ENCODE peak calls at places on chromosomes 4 and X, in nine cellular contexts. One of them, this sample, is unnamed.

GRCh38 chrX:136209016-136209738 is 42.0 kb downstream of the MAP7D3 start:
- DNase-seq in K562: peak; percentile 42
- DNase-seq in CD4-positive, CD25-positive, alpha-beta regulatory T cell: peak; percentile 26
- DNase-seq in A549: peak; percentile 60
- DNase-seq in IMR-90: peak; percentile 56
- DNase-seq in mesenchymal stem cell: peak; percentile 62
- DNase-seq in NT2/D1: peak; percentile 22
- DNase-seq in GM23248: peak; percentile 72
- DNase-seq in heart right ventricle: peak; percentile 55
- DNase-seq in this sample: peak; percentile 40

GRCh38 chr4:54940996-54941395 is 184.4 kb downstream of the KDR start:
- DNase-seq in K562: no peak
- DNase-seq in GM23248: no peak
- DNase-seq in NT2/D1: no peak
- DNase-seq in mesenchymal stem cell: no peak
- DNase-seq in CD4-positive, CD25-positive, alpha-beta regulatory T cell: no peak
- DNase-seq in A549: no peak
- DNase-seq in heart right ventricle: no peak
- DNase-seq in IMR-90: no peak
- DNase-seq in this sample: no peak

GRCh38 chr4:180234730-180235129 is 2008.5 kb upstream of the TENM3 start:
- DNase-seq in A549: no peak
- DNase-seq in NT2/D1: no peak
- DNase-seq in IMR-90: no peak
- DNase-seq in K562: no peak
- DNase-seq in heart right ventricle: no peak
- DNase-seq in GM23248: no peak
- DNase-seq in CD4-positive, CD25-positive, alpha-beta regulatory T cell: no peak
- DNase-seq in mesenchymal stem cell: no peak
- DNase-seq in this sample: no peak

GRCh38 chrX:148933881-148934280 is 433.5 kb downstream of the AFF2 start:
- DNase-seq in GM23248: no peak
- DNase-seq in NT2/D1: no peak
- DNase-seq in IMR-90: no peak
- DNase-seq in CD4-positive, CD25-positive, alpha-beta regulatory T cell: no peak
- DNase-seq in heart right ventricle: no peak
- DNase-seq in A549: no peak
- DNase-seq in mesenchymal stem cell: no peak
- DNase-seq in K562: no peak
- DNase-seq in this sample: no peak

GRCh38 chrX:149845385-149845784 is 35.6 kb upstream of the MAGEA8 start:
- DNase-seq in NT2/D1: no peak
- DNase-seq in K562: no peak
- DNase-seq in CD4-positive, CD25-positive, alpha-beta regulatory T cell: no peak
- DNase-seq in GM23248: no peak
- DNase-seq in mesenchymal stem cell: no peak
- DNase-seq in A549: no peak
- DNase-seq in heart right ventricle: no peak
- DNase-seq in IMR-90: no peak
- DNase-seq in this sample: no peak

GRCh38 chr4:87219648-87220093 is 747 bp downstream of the KLHL8 start:
- DNase-seq in NT2/D1: no peak
- DNase-seq in mesenchymal stem cell: peak; percentile 49
- DNase-seq in IMR-90: peak; percentile 33
- DNase-seq in heart right ventricle: peak; percentile 45
- DNase-seq in CD4-positive, CD25-positive, alpha-beta regulatory T cell: no peak
- DNase-seq in GM23248: peak; percentile 76
- DNase-seq in K562: no peak
- DNase-seq in A549: no peak
- DNase-seq in this sample: peak; percentile 14

GRCh38 chr4:97851115-97851514 is 292.2 kb downstream of the STPG2 start:
- DNase-seq in K562: no peak
- DNase-seq in GM23248: no peak
- DNase-seq in NT2/D1: no peak
- DNase-seq in CD4-positive, CD25-positive, alpha-beta regulatory T cell: no peak
- DNase-seq in mesenchymal stem cell: no peak
- DNase-seq in A549: no peak
- DNase-seq in heart right ventricle: no peak
- DNase-seq in IMR-90: no peak
- DNase-seq in this sample: no peak

GRCh38 chr4:81818385-81818784 is 346.7 kb upstream of the RASGEF1B start:
- DNase-seq in NT2/D1: no peak
- DNase-seq in heart right ventricle: no peak
- DNase-seq in GM23248: no peak
- DNase-seq in IMR-90: no peak
- DNase-seq in A549: no peak
- DNase-seq in CD4-positive, CD25-positive, alpha-beta regulatory T cell: no peak
- DNase-seq in mesenchymal stem cell: no peak
- DNase-seq in K562: no peak
- DNase-seq in this sample: no peak

GRCh38 chrX:47202877-47203276 is 9.2 kb downstream of the UBA1 start:
- DNase-seq in NT2/D1: no peak
- DNase-seq in mesenchymal stem cell: no peak
- DNase-seq in IMR-90: no peak
- DNase-seq in CD4-positive, CD25-positive, alpha-beta regulatory T cell: no peak
- DNase-seq in heart right ventricle: no peak
- DNase-seq in A549: no peak
- DNase-seq in GM23248: no peak
- DNase-seq in K562: no peak
- DNase-seq in this sample: no peak

GRCh38 chr4:184732126-184732525 is 1.8 kb downstream of the CENPU start:
- DNase-seq in GM23248: peak; percentile 71
- DNase-seq in mesenchymal stem cell: no peak
- DNase-seq in NT2/D1: no peak
- DNase-seq in IMR-90: peak; percentile 35
- DNase-seq in A549: no peak
- DNase-seq in CD4-positive, CD25-positive, alpha-beta regulatory T cell: no peak
- DNase-seq in K562: no peak
- DNase-seq in heart right ventricle: no peak
- DNase-seq in this sample: no peak

GRCh38 chr4:38106301-38106700 is 146.1 kb downstream of the PTTG2 start:
- DNase-seq in K562: no peak
- DNase-seq in NT2/D1: no peak
- DNase-seq in GM23248: peak; percentile 41
- DNase-seq in CD4-positive, CD25-positive, alpha-beta regulatory T cell: no peak
- DNase-seq in IMR-90: peak; percentile 68
- DNase-seq in heart right ventricle: no peak
- DNase-seq in A549: no peak
- DNase-seq in mesenchymal stem cell: no peak
- DNase-seq in this sample: no peak

GRCh38 chr4:385934-386707 is 48.5 kb downstream of the ZNF141 start:
- DNase-seq in heart right ventricle: no peak
- DNase-seq in K562: no peak
- DNase-seq in NT2/D1: peak; percentile 88
- DNase-seq in IMR-90: no peak
- DNase-seq in CD4-positive, CD25-positive, alpha-beta regulatory T cell: no peak
- DNase-seq in A549: no peak
- DNase-seq in GM23248: no peak
- DNase-seq in mesenchymal stem cell: no peak
- DNase-seq in this sample: no peak

GRCh38 chr4:384311-385010 is 46.8 kb downstream of the ZNF141 start:
- DNase-seq in A549: no peak
- DNase-seq in heart right ventricle: no peak
- DNase-seq in IMR-90: no peak
- DNase-seq in mesenchymal stem cell: no peak
- DNase-seq in GM23248: no peak
- DNase-seq in CD4-positive, CD25-positive, alpha-beta regulatory T cell: no peak
- DNase-seq in NT2/D1: no peak
- DNase-seq in K562: no peak
- DNase-seq in this sample: no peak

DNA sequence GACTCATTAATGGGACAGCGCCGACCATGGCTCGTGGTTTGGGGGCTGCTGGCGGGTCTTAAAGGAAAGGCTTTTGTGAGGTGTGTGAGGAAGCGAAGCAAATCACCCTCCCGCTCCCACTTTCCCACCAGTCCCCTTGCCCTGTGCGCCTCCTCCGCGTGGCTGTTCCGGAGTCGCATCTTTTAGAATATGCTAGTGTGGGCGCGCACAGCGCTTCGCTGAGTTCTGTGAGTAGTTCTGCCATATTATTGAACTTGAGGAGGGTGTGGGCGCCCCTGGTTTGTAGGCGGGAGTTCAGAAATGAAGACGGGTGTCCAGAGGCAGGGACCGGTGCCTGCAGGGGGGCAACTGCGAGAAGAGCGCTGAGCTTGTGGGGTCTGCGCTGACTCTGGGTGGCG is 49.1 kb downstream of the ZNF141 start:
- DNase-seq in CD4-positive, CD25-positive, alpha-beta regulatory T cell: no peak
- DNase-seq in NT2/D1: peak; percentile 6
- DNase-seq in K562: no peak
- DNase-seq in IMR-90: no peak
- DNase-seq in GM23248: no peak
- DNase-seq in mesenchymal stem cell: no peak
- DNase-seq in A549: no peak
- DNase-seq in heart right ventricle: no peak
- DNase-seq in this sample: no peak
- H3K9me3 ChIP-seq in CD4-positive, CD25-positive, alpha-beta regulatory T cell: peaks cover 46% of the 10 kb centered on the region
- H3K9me3 ChIP-seq in NT2/D1: peaks cover 63% of the 10 kb centered on the region
- H3K9me3 ChIP-seq in K562: peaks cover 2% of the 10 kb centered on the region
- H3K9me3 ChIP-seq in IMR-90: peaks cover 59% of the 10 kb centered on the region
- H3K9me3 ChIP-seq in GM23248: no peaks in the 10 kb centered on the region
- H3K9me3 ChIP-seq in mesenchymal stem cell: peaks cover 86% of the 10 kb centered on the region
- H3K9me3 ChIP-seq in A549: peaks cover 10% of the 10 kb centered on the region
- H3K9me3 ChIP-seq in heart right ventricle: peaks cover 93% of the 10 kb centered on the region
- H3K9me3 ChIP-seq in this sample: no peaks in the 10 kb centered on the region

GRCh38 chrX:43881410-43882293 is 598 bp downstream of the MAOB start:
- DNase-seq in NT2/D1: no peak
- DNase-seq in K562: no peak
- DNase-seq in CD4-positive, CD25-positive, alpha-beta regulatory T cell: no peak
- DNase-seq in GM23248: peak; percentile 9
- DNase-seq in A549: no peak
- DNase-seq in heart right ventricle: no peak
- DNase-seq in IMR-90: no peak
- DNase-seq in mesenchymal stem cell: no peak
- DNase-seq in this sample: no peak
- H3K4me3 ChIP-seq in NT2/D1: peak overlapping the region; percentile 34
- H3K4me3 ChIP-seq in K562: no peak overlapping the region
- H3K4me3 ChIP-seq in CD4-positive, CD25-positive, alpha-beta regulatory T cell: no peak overlapping the region
- H3K4me3 ChIP-seq in GM23248: no peak overlapping the region
- H3K4me3 ChIP-seq in A549: no peak overlapping the region
- H3K4me3 ChIP-seq in heart right ventricle: peak overlapping the region; percentile 63
- H3K4me3 ChIP-seq in IMR-90: no peak overlapping the region
- H3K4me3 ChIP-seq in mesenchymal stem cell: no peak overlapping the region
- H3K4me3 ChIP-seq in this sample: no peak overlapping the region

DNA sequence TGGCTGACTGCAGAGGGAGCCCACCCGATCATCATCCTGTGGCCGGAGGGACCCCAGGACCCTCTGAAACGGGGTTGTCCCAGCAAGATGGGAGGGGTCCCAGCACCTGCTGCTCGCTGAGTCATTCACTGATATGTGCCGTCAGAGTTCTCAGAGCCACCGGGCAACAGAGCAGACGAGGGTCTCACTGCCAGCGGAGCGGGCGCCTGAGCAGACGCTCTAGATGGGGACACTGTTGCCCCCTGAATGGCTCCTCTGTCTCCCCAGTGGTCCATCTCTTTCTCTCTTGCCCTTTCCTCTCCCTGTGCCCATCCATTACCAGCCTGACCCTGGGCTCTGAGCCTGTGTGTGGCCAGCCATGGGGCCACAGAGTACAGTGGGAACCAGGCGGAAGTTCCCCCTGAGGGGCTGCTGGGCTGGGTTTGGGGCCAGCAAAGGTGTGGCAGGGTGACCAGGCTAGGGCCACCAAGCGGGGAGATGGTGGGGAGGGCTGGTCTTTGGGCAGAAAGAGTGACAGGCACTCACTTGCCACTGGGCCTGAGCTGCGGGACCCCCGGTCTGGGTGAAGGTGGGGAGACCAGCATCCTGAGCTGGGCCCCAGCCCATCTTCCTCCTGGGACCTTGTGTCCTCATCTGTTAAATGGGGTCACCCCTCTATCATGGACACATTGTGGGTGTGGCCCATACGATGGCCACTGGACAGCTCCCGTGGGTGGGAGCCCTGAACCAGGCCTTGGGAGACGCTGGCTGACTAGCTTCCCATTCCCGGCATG is 90.9 kb downstream of the HMX1 start:
- DNase-seq in heart right ventricle: no peak
- DNase-seq in A549: no peak
- DNase-seq in IMR-90: no peak
- DNase-seq in K562: no peak
- DNase-seq in CD4-positive, CD25-positive, alpha-beta regulatory T cell: no peak
- DNase-seq in mesenchymal stem cell: no peak
- DNase-seq in GM23248: no peak
- DNase-seq in NT2/D1: no peak
- DNase-seq in this sample: no peak
- H3K9me3 ChIP-seq in heart right ventricle: no peaks in the 10 kb centered on the region
- H3K9me3 ChIP-seq in A549: no peaks in the 10 kb centered on the region
- H3K9me3 ChIP-seq in IMR-90: peaks cover 5% of the 10 kb centered on the region
- H3K9me3 ChIP-seq in K562: no peaks in the 10 kb centered on the region
- H3K9me3 ChIP-seq in CD4-positive, CD25-positive, alpha-beta regulatory T cell: no peaks in the 10 kb centered on the region
- H3K9me3 ChIP-seq in mesenchymal stem cell: no peaks in the 10 kb centered on the region
- H3K9me3 ChIP-seq in GM23248: no peaks in the 10 kb centered on the region
- H3K9me3 ChIP-seq in NT2/D1: no peaks in the 10 kb centered on the region
- H3K9me3 ChIP-seq in this sample: no peaks in the 10 kb centered on the region

GRCh38 chr4:182264139-182264752 is 21.0 kb downstream of the TENM3 start:
- DNase-seq in CD4-positive, CD25-positive, alpha-beta regulatory T cell: no peak
- DNase-seq in heart right ventricle: no peak
- DNase-seq in GM23248: no peak
- DNase-seq in K562: no peak
- DNase-seq in IMR-90: no peak
- DNase-seq in mesenchymal stem cell: no peak
- DNase-seq in NT2/D1: no peak
- DNase-seq in A549: no peak
- DNase-seq in this sample: no peak
- H3K4me3 ChIP-seq in CD4-positive, CD25-positive, alpha-beta regulatory T cell: no peak overlapping the region
- H3K4me3 ChIP-seq in heart right ventricle: no peak overlapping the region
- H3K4me3 ChIP-seq in GM23248: no peak overlapping the region
- H3K4me3 ChIP-seq in K562: no peak overlapping the region
- H3K4me3 ChIP-seq in IMR-90: no peak overlapping the region
- H3K4me3 ChIP-seq in mesenchymal stem cell: no peak overlapping the region
- H3K4me3 ChIP-seq in NT2/D1: no peak overlapping the region
- H3K4me3 ChIP-seq in A549: no peak overlapping the region
- H3K4me3 ChIP-seq in this sample: no peak overlapping the region

This sample was measured in MG63.